ENCODE peak calls at places on chromosomes 11 and 22, in nine cellular contexts. L, B, O, D, U, W, G, Z and Y are unnamed samples.

GRCh38 chr22:45887202-45888131 is 89.5 kb downstream of the WNT7B start:
- DNase-seq in L (no peak), B (no peak), O (no peak), D (no peak), U (no peak), W (peak), G (no peak), Z (no peak), Y (no peak)

GRCh38 chr11:75072582-75072981 is 24.1 kb downstream of the OR2AT4 start:
- DNase-seq in L (no peak), B (no peak), O (no peak), D (no peak), U (no peak), W (no peak), G (no peak), Z (no peak), Y (no peak)

GRCh38 chr22:23774922-23775436 is 2.3 kb downstream of the MMP11 start:
- DNase-seq in L (no peak), B (no peak), O (peak), D (no peak), U (no peak), W (no peak), G (no peak), Z (no peak), Y (no peak)

GRCh38 chr22:17847360-17848078 is 73.2 kb upstream of the BID start:
- DNase-seq in L (no peak), B (no peak), O (no peak), D (no peak), U (peak), W (no peak), G (peak), Z (no peak), Y (no peak)

GRCh38 chr11:76598426-76598839 is 72.1 kb downstream of the LRRC32 start:
- DNase-seq in L (no peak), B (peak), O (peak), D (no peak), U (no peak), W (no peak), G (no peak), Z (no peak), Y (peak)

GRCh38 chr22:28761449-28761755 is 11.1 kb upstream of the CCDC117 start:
- DNase-seq in L (no peak), B (no peak), O (no peak), D (no peak), U (no peak), W (no peak), G (no peak), Z (no peak), Y (no peak)

GRCh38 chr11:1608363-1608762 is at the start of gene KRTAP5-3:
- DNase-seq in L (no peak), B (no peak), O (no peak), D (no peak), U (no peak), W (peak), G (no peak), Z (no peak), Y (no peak)

GRCh38 chr11:58618215-58618614 is 4.2 kb upstream of the CNTF start:
- DNase-seq in L (no peak), B (peak), O (peak), D (no peak), U (no peak), W (no peak), G (no peak), Z (peak), Y (no peak)

GRCh38 chr11:77191823-77192495 is 63.9 kb downstream of the MYO7A start:
- DNase-seq in L (peak), B (peak), O (peak), D (peak), U (peak), W (peak), G (no peak), Z (peak), Y (peak)

GRCh38 chr11:105732611-105733010 is 122.7 kb downstream of the GRIA4 start:
- DNase-seq in L (no peak), B (no peak), O (peak), D (no peak), U (no peak), W (no peak), G (no peak), Z (no peak), Y (no peak)

GRCh38 chr22:36940676-36941075 is 27.2 kb downstream of the CSF2RB start:
- DNase-seq in L (peak), B (peak), O (no peak), D (no peak), U (no peak), W (no peak), G (no peak), Z (no peak), Y (no peak)

GRCh38 chr11:133595998-133596590 is 63.8 kb upstream of the OPCML start:
- DNase-seq in L (no peak), B (no peak), O (no peak), D (no peak), U (no peak), W (no peak), G (no peak), Z (no peak), Y (no peak)

GRCh38 chr22:39574779-39575551 is 4.4 kb downstream of the CACNA1I start:
- DNase-seq in L (no peak), B (no peak), O (peak), D (no peak), U (no peak), W (no peak), G (no peak), Z (no peak), Y (no peak)

GRCh38 chr22:37156686-37157435 is 7.1 kb upstream of the IL2RB start:
- DNase-seq in L (no peak), B (no peak), O (no peak), D (no peak), U (no peak), W (no peak), G (no peak), Z (no peak), Y (no peak)

GRCh38 chr22:40128989-40129388 is 48.7 kb upstream of the TNRC6B start:
- DNase-seq in L (peak), B (peak), O (no peak), D (no peak), U (no peak), W (no peak), G (no peak), Z (peak), Y (peak)

GRCh38 chr11:18314794-18315523 is 7.0 kb downstream of the HPS5 start:
- DNase-seq in L (no peak), B (no peak), O (no peak), D (no peak), U (no peak), W (no peak), G (no peak), Z (no peak), Y (no peak)